ENCODE peak calls at places on chromosomes 12 and 14, in nine cellular contexts. G, I, K, Q, D, O, C, B and M are unnamed samples.

GRCh38 chr12:66077542-66077941 is 53.0 kb downstream of the LLPH start:
- DNase-seq in G (no peak), I (no peak), K (no peak), Q (no peak), D (no peak), O (no peak), C (no peak), B (no peak), M (no peak)

GRCh38 chr12:104974626-104975290 is 11.4 kb upstream of the NOPCHAP1 start:
- DNase-seq in G (no peak), I (no peak), K (no peak), Q (no peak), D (peak; percentile 17), O (no peak), C (no peak), B (no peak), M (no peak)

GRCh38 chr12:109715310-109716091 is 1.9 kb downstream of the FAM222A start:
- DNase-seq in G (peak; percentile 49), I (no peak), K (peak; percentile 27), Q (no peak), D (no peak), O (no peak), C (peak; percentile 61), B (peak; percentile 9), M (no peak)

GRCh38 chr12:43776498-43776897 is 17.7 kb downstream of the IRAK4 start:
- DNase-seq in G (no peak), I (no peak), K (no peak), Q (peak; percentile 46), D (no peak), O (no peak), C (no peak), B (no peak), M (no peak)

GRCh38 chr12:70994217-70994788 is 73.8 kb upstream of the PTPRR start:
- DNase-seq in G (no peak), I (no peak), K (no peak), Q (no peak), D (no peak), O (no peak), C (no peak), B (no peak), M (no peak)

GRCh38 chr14:100526632-100527031 is 60.6 kb downstream of the BEGAIN start:
- DNase-seq in G (no peak), I (no peak), K (no peak), Q (peak; percentile 4), D (no peak), O (no peak), C (no peak), B (no peak), M (no peak)

GRCh38 chr14:68506645-68507405 is 286.0 kb downstream of the ZFP36L1 start:
- DNase-seq in G (no peak), I (no peak), K (no peak), Q (no peak), D (no peak), O (no peak), C (no peak), B (no peak), M (no peak)

GRCh38 chr12:40106655-40107054 is 774 bp upstream of the SLC2A13 start:
- DNase-seq in G (no peak), I (no peak), K (no peak), Q (no peak), D (no peak), O (no peak), C (no peak), B (no peak), M (no peak)

GRCh38 chr12:40262657-40263056 is 37.9 kb downstream of the LRRK2 start:
- DNase-seq in G (no peak), I (no peak), K (no peak), Q (no peak), D (no peak), O (no peak), C (no peak), B (no peak), M (no peak)

GRCh38 chr14:68173227-68173972 is 353.8 kb downstream of the RAD51B start:
- DNase-seq in G (no peak), I (no peak), K (no peak), Q (no peak), D (no peak), O (no peak), C (no peak), B (no peak), M (no peak)

GRCh38 chr12:108939594-108939993 is 59.7 kb downstream of the DAO start:
- DNase-seq in G (no peak), I (no peak), K (no peak), Q (peak; percentile 34), D (peak; percentile 2), O (no peak), C (no peak), B (no peak), M (no peak)

GRCh38 chr12:89721291-89721987 is 12.8 kb upstream of the ATP2B1 start:
- DNase-seq in G (no peak), I (no peak), K (no peak), Q (no peak), D (no peak), O (no peak), C (no peak), B (no peak), M (no peak)

GRCh38 chr12:77377116-77377515 is 311.7 kb upstream of the E2F7 start:
- DNase-seq in G (no peak), I (no peak), K (no peak), Q (no peak), D (no peak), O (no peak), C (no peak), B (no peak), M (no peak)

GRCh38 chr12:1197264-1198018 is 206.4 kb downstream of the ERC1 start:
- DNase-seq in G (no peak), I (no peak), K (no peak), Q (no peak), D (no peak), O (no peak), C (no peak), B (no peak), M (no peak)

GRCh38 chr14:78173266-78174001 is 3.3 kb downstream of the NRXN3 start:
- DNase-seq in G (no peak), I (no peak), K (no peak), Q (no peak), D (no peak), O (no peak), C (no peak), B (no peak), M (no peak)

GRCh38 chr12:41466762-41467270 is 278.7 kb downstream of the PDZRN4 start:
- DNase-seq in G (no peak), I (no peak), K (no peak), Q (peak; percentile 54), D (no peak), O (no peak), C (peak; percentile 5), B (no peak), M (no peak)

GRCh38 chr14:57846631-57847030 is 19.3 kb downstream of the SLC35F4 start:
- DNase-seq in G (no peak), I (no peak), K (no peak), Q (no peak), D (no peak), O (no peak), C (no peak), B (no peak), M (no peak)

GRCh38 chr12:81084848-81085350 is 7.0 kb downstream of the ACSS3 start:
- DNase-seq in G (no peak), I (no peak), K (no peak), Q (no peak), D (no peak), O (no peak), C (no peak), B (no peak), M (no peak)

GRCh38 chr12:31506907-31507306 is 84.0 kb downstream of the DENND5B start:
- DNase-seq in G (no peak), I (no peak), K (no peak), Q (peak; percentile 27), D (no peak), O (no peak), C (no peak), B (no peak), M (no peak)

GRCh38 chr14:69768873-69769272 is 1.9 kb downstream of the SRSF5 start:
- DNase-seq in G (no peak), I (no peak), K (no peak), Q (no peak), D (no peak), O (no peak), C (no peak), B (no peak), M (no peak)

GRCh38 chr12:79973774-79974173 is 38.9 kb upstream of the PPP1R12A start:
- DNase-seq in G (no peak), I (no peak), K (no peak), Q (no peak), D (no peak), O (no peak), C (no peak), B (no peak), M (no peak)

GRCh38 chr12:21144309-21144708 is 13.3 kb downstream of the SLCO1B1 start:
- DNase-seq in G (no peak), I (no peak), K (no peak), Q (no peak), D (no peak), O (no peak), C (no peak), B (no peak), M (no peak)

GRCh38 chr14:103558071-103558882 is 4.2 kb downstream of the BAG5 start:
- DNase-seq in G (no peak), I (no peak), K (no peak), Q (no peak), D (no peak), O (no peak), C (no peak), B (no peak), M (no peak)

GRCh38 chr12:51970904-51971646 is 19.6 kb downstream of the ACVR1B start:
- DNase-seq in G (no peak), I (no peak), K (no peak), Q (peak; percentile 46), D (no peak), O (no peak), C (peak; percentile 31), B (peak; percentile 19), M (no peak)

GRCh38 chr12:68612245-68612644 is 1.5 kb downstream of the RAP1B start:
- DNase-seq in G (no peak), I (no peak), K (no peak), Q (peak; percentile 34), D (no peak), O (no peak), C (no peak), B (no peak), M (no peak)

GRCh38 chr12:18753481-18754117 is 15.7 kb downstream of the CAPZA3 start:
- DNase-seq in G (no peak), I (no peak), K (no peak), Q (peak; percentile 7), D (no peak), O (no peak), C (no peak), B (no peak), M (no peak)

GRCh38 chr12:32400114-32400672 is 835 bp downstream of the FGD4 start:
- DNase-seq in G (no peak), I (no peak), K (no peak), Q (peak; percentile 30), D (no peak), O (no peak), C (no peak), B (no peak), M (no peak)

GRCh38 chr12:54282949-54283593 is 2.5 kb downstream of the HNRNPA1 start:
- DNase-seq in G (no peak), I (no peak), K (no peak), Q (no peak), D (no peak), O (no peak), C (no peak), B (no peak), M (no peak)